ENCODE peak calls at places on chromosomes 1 and 21, in four cellular contexts. One of them, this sample, is unnamed.

GRCh38 chr1:207164086-207164485 is 60.1 kb downstream of the C4BPA start:
- DNase-seq in fibroblast of the aortic adventitia: no peak
- DNase-seq in psoas muscle: no peak
- DNase-seq in gastrocnemius medialis: no peak
- DNase-seq in this sample: no peak

GRCh38 chr1:217088521-217089221 is 365.4 kb upstream of the ESRRG start:
- DNase-seq in fibroblast of the aortic adventitia: no peak
- DNase-seq in psoas muscle: no peak
- DNase-seq in gastrocnemius medialis: no peak
- DNase-seq in this sample: no peak

GRCh38 chr1:151822404-151822803 is 9.2 kb downstream of the RORC start:
- DNase-seq in fibroblast of the aortic adventitia: no peak
- DNase-seq in psoas muscle: no peak
- DNase-seq in gastrocnemius medialis: no peak
- DNase-seq in this sample: no peak

GRCh38 chr1:21933397-21934248 is 3.5 kb downstream of the HSPG2 start:
- DNase-seq in fibroblast of the aortic adventitia: no peak
- DNase-seq in psoas muscle: peak; percentile 83
- DNase-seq in gastrocnemius medialis: peak; percentile 79
- DNase-seq in this sample: peak; percentile 94

GRCh38 chr1:203911806-203912205 is 50.4 kb downstream of the SNRPE start:
- DNase-seq in fibroblast of the aortic adventitia: peak; percentile 42
- DNase-seq in psoas muscle: no peak
- DNase-seq in gastrocnemius medialis: no peak
- DNase-seq in this sample: no peak

GRCh38 chr1:231678021-231678432 is 51.4 kb downstream of the DISC1 start:
- DNase-seq in fibroblast of the aortic adventitia: no peak
- DNase-seq in psoas muscle: no peak
- DNase-seq in gastrocnemius medialis: no peak
- DNase-seq in this sample: no peak

GRCh38 chr1:230753586-230754251 is 6.5 kb downstream of the CAPN9 start:
- DNase-seq in fibroblast of the aortic adventitia: no peak
- DNase-seq in psoas muscle: no peak
- DNase-seq in gastrocnemius medialis: no peak
- DNase-seq in this sample: no peak

GRCh38 chr1:229410692-229411433 is 23.0 kb downstream of the ACTA1 start:
- DNase-seq in fibroblast of the aortic adventitia: peak; percentile 47
- DNase-seq in psoas muscle: peak; percentile 94
- DNase-seq in gastrocnemius medialis: peak; percentile 89
- DNase-seq in this sample: no peak

GRCh38 chr1:78004719-78005346 is at the start of gene DNAJB4:
- DNase-seq in fibroblast of the aortic adventitia: peak; percentile 99
- DNase-seq in psoas muscle: no peak
- DNase-seq in gastrocnemius medialis: peak; percentile 83
- DNase-seq in this sample: no peak

GRCh38 chr1:113021430-113022085 is 51.4 kb upstream of the LRIG2 start:
- DNase-seq in fibroblast of the aortic adventitia: peak; percentile 18
- DNase-seq in psoas muscle: no peak
- DNase-seq in gastrocnemius medialis: no peak
- DNase-seq in this sample: peak; percentile 42

GRCh38 chr1:183588827-183589226 is 1.4 kb downstream of the NCF2 start:
- DNase-seq in fibroblast of the aortic adventitia: no peak
- DNase-seq in psoas muscle: no peak
- DNase-seq in gastrocnemius medialis: no peak
- DNase-seq in this sample: no peak

GRCh38 chr1:205961405-205961804 is 18.1 kb upstream of the SLC26A9 start:
- DNase-seq in fibroblast of the aortic adventitia: peak; percentile 9
- DNase-seq in psoas muscle: no peak
- DNase-seq in gastrocnemius medialis: no peak
- DNase-seq in this sample: no peak

GRCh38 chr21:31750843-31751242 is 18.9 kb upstream of the SCAF4 start:
- DNase-seq in fibroblast of the aortic adventitia: peak; percentile 63
- DNase-seq in psoas muscle: no peak
- DNase-seq in gastrocnemius medialis: no peak
- DNase-seq in this sample: no peak

GRCh38 chr1:59819566-59820438 is 5.1 kb downstream of the HOOK1 start:
- DNase-seq in fibroblast of the aortic adventitia: no peak
- DNase-seq in psoas muscle: no peak
- DNase-seq in gastrocnemius medialis: no peak
- DNase-seq in this sample: no peak

GRCh38 chr1:117359560-117360289 is 7.5 kb upstream of the MAN1A2 start:
- DNase-seq in fibroblast of the aortic adventitia: no peak
- DNase-seq in psoas muscle: no peak
- DNase-seq in gastrocnemius medialis: no peak
- DNase-seq in this sample: no peak

GRCh38 chr1:58577676-58578073 is 623 bp upstream of the TACSTD2 start:
- DNase-seq in fibroblast of the aortic adventitia: no peak
- DNase-seq in psoas muscle: no peak
- DNase-seq in gastrocnemius medialis: no peak
- DNase-seq in this sample: no peak

GRCh38 chr1:176705585-176705984 is 242.6 kb downstream of the PAPPA2 start:
- DNase-seq in fibroblast of the aortic adventitia: no peak
- DNase-seq in psoas muscle: no peak
- DNase-seq in gastrocnemius medialis: no peak
- DNase-seq in this sample: no peak

GRCh38 chr1:103517380-103518047 is 8.0 kb upstream of the RNPC3 start:
- DNase-seq in fibroblast of the aortic adventitia: peak; percentile 45
- DNase-seq in psoas muscle: no peak
- DNase-seq in gastrocnemius medialis: no peak
- DNase-seq in this sample: no peak

GRCh38 chr1:55443175-55443933 is 228.2 kb upstream of the USP24 start:
- DNase-seq in fibroblast of the aortic adventitia: peak; percentile 100
- DNase-seq in psoas muscle: peak; percentile 90
- DNase-seq in gastrocnemius medialis: peak; percentile 91
- DNase-seq in this sample: peak; percentile 93

GRCh38 chr1:36100376-36100775 is 11.7 kb downstream of the ADPRS start:
- DNase-seq in fibroblast of the aortic adventitia: peak; percentile 37
- DNase-seq in psoas muscle: no peak
- DNase-seq in gastrocnemius medialis: no peak
- DNase-seq in this sample: no peak

GRCh38 chr1:220892086-220892376 is 12.8 kb downstream of the HLX start:
- DNase-seq in fibroblast of the aortic adventitia: no peak
- DNase-seq in psoas muscle: no peak
- DNase-seq in gastrocnemius medialis: no peak
- DNase-seq in this sample: no peak

GRCh38 chr21:33374080-33374873 is 28.9 kb upstream of the IFNGR2 start:
- DNase-seq in fibroblast of the aortic adventitia: peak; percentile 85
- DNase-seq in psoas muscle: no peak
- DNase-seq in gastrocnemius medialis: no peak
- DNase-seq in this sample: peak; percentile 77

GRCh38 chr1:225987491-225988316 is 11.4 kb downstream of the SDE2 start:
- DNase-seq in fibroblast of the aortic adventitia: peak; percentile 77
- DNase-seq in psoas muscle: no peak
- DNase-seq in gastrocnemius medialis: no peak
- DNase-seq in this sample: no peak

GRCh38 chr1:153790996-153791855 is 16.0 kb downstream of the SLC27A3 start:
- DNase-seq in fibroblast of the aortic adventitia: peak; percentile 96
- DNase-seq in psoas muscle: peak; percentile 59
- DNase-seq in gastrocnemius medialis: no peak
- DNase-seq in this sample: peak; percentile 81

GRCh38 chr1:168320805-168321577 is 40.3 kb downstream of the TBX19 start:
- DNase-seq in fibroblast of the aortic adventitia: peak; percentile 94
- DNase-seq in psoas muscle: no peak
- DNase-seq in gastrocnemius medialis: no peak
- DNase-seq in this sample: no peak

GRCh38 chr1:41907446-41907845 is 11.3 kb downstream of the HIVEP3 start:
- DNase-seq in fibroblast of the aortic adventitia: no peak
- DNase-seq in psoas muscle: no peak
- DNase-seq in gastrocnemius medialis: no peak
- DNase-seq in this sample: no peak

GRCh38 chr1:17632541-17633193 is 93.2 kb downstream of the ARHGEF10L start:
- DNase-seq in fibroblast of the aortic adventitia: peak; percentile 48
- DNase-seq in psoas muscle: no peak
- DNase-seq in gastrocnemius medialis: no peak
- DNase-seq in this sample: no peak

GRCh38 chr1:57889686-57890360 is 466.0 kb upstream of the DAB1 start:
- DNase-seq in fibroblast of the aortic adventitia: no peak
- DNase-seq in psoas muscle: no peak
- DNase-seq in gastrocnemius medialis: no peak
- DNase-seq in this sample: no peak

GRCh38 chr1:241605146-241605805 is 34.9 kb downstream of the CHML start:
- DNase-seq in fibroblast of the aortic adventitia: no peak
- DNase-seq in psoas muscle: no peak
- DNase-seq in gastrocnemius medialis: no peak
- DNase-seq in this sample: no peak

GRCh38 chr1:6785721-6786505 is 659 bp downstream of the CAMTA1 start:
- DNase-seq in fibroblast of the aortic adventitia: no peak
- DNase-seq in psoas muscle: peak; percentile 66
- DNase-seq in gastrocnemius medialis: peak; percentile 16
- DNase-seq in this sample: no peak

GRCh38 chr1:28736450-28737244 is at the start of gene YTHDF2:
- DNase-seq in fibroblast of the aortic adventitia: peak; percentile 94
- DNase-seq in psoas muscle: peak; percentile 99
- DNase-seq in gastrocnemius medialis: peak; percentile 92
- DNase-seq in this sample: peak; percentile 99

GRCh38 chr1:28735961-28736449 is 735 bp upstream of the YTHDF2 start:
- DNase-seq in fibroblast of the aortic adventitia: no peak
- DNase-seq in psoas muscle: no peak
- DNase-seq in gastrocnemius medialis: no peak
- DNase-seq in this sample: no peak

GRCh38 chr1:28744184-28744583 is 7.4 kb downstream of the YTHDF2 start:
- DNase-seq in fibroblast of the aortic adventitia: no peak
- DNase-seq in psoas muscle: no peak
- DNase-seq in gastrocnemius medialis: no peak
- DNase-seq in this sample: no peak

GRCh38 chr1:28737245-28738137 is 751 bp downstream of the YTHDF2 start:
- DNase-seq in fibroblast of the aortic adventitia: peak; percentile 53
- DNase-seq in psoas muscle: peak; percentile 58
- DNase-seq in gastrocnemius medialis: no peak
- DNase-seq in this sample: peak; percentile 86

GRCh38 chr1:28740118-28740517 is 3.4 kb downstream of the YTHDF2 start:
- DNase-seq in fibroblast of the aortic adventitia: no peak
- DNase-seq in psoas muscle: no peak
- DNase-seq in gastrocnemius medialis: no peak
- DNase-seq in this sample: no peak
- H3K4me3 ChIP-seq in fibroblast of the aortic adventitia: no peak overlapping the region
- H3K4me3 ChIP-seq in psoas muscle: peak overlapping the region; percentile 23
- H3K4me3 ChIP-seq in gastrocnemius medialis: no peak overlapping the region
- H3K4me3 ChIP-seq in this sample: no peak overlapping the region

GRCh38 chr1:187894349-187894748 is 1065.6 kb downstream of the PLA2G4A start:
- DNase-seq in fibroblast of the aortic adventitia: no peak
- DNase-seq in psoas muscle: no peak
- DNase-seq in gastrocnemius medialis: no peak
- DNase-seq in this sample: no peak
- H3K4me3 ChIP-seq in fibroblast of the aortic adventitia: no peak overlapping the region
- H3K4me3 ChIP-seq in psoas muscle: no peak overlapping the region
- H3K4me3 ChIP-seq in gastrocnemius medialis: no peak overlapping the region
- H3K4me3 ChIP-seq in this sample: no peak overlapping the region

GRCh38 chr1:46519209-46519608 is 29.6 kb downstream of the DMBX1 start:
- DNase-seq in fibroblast of the aortic adventitia: no peak
- DNase-seq in psoas muscle: no peak
- DNase-seq in gastrocnemius medialis: no peak
- DNase-seq in this sample: no peak

GRCh38 chr1:46517932-46518498 is 28.4 kb downstream of the DMBX1 start:
- DNase-seq in fibroblast of the aortic adventitia: no peak
- DNase-seq in psoas muscle: peak; percentile 15
- DNase-seq in gastrocnemius medialis: no peak
- DNase-seq in this sample: no peak

GRCh38 chr1:46522184-46522968 is 29.1 kb downstream of the KNCN start:
- DNase-seq in fibroblast of the aortic adventitia: peak; percentile 89
- DNase-seq in psoas muscle: peak; percentile 64
- DNase-seq in gastrocnemius medialis: no peak
- DNase-seq in this sample: peak; percentile 89

GRCh38 chr1:46521417-46521816 is 30.0 kb downstream of the KNCN start:
- DNase-seq in fibroblast of the aortic adventitia: no peak
- DNase-seq in psoas muscle: no peak
- DNase-seq in gastrocnemius medialis: no peak
- DNase-seq in this sample: no peak

DNA sequence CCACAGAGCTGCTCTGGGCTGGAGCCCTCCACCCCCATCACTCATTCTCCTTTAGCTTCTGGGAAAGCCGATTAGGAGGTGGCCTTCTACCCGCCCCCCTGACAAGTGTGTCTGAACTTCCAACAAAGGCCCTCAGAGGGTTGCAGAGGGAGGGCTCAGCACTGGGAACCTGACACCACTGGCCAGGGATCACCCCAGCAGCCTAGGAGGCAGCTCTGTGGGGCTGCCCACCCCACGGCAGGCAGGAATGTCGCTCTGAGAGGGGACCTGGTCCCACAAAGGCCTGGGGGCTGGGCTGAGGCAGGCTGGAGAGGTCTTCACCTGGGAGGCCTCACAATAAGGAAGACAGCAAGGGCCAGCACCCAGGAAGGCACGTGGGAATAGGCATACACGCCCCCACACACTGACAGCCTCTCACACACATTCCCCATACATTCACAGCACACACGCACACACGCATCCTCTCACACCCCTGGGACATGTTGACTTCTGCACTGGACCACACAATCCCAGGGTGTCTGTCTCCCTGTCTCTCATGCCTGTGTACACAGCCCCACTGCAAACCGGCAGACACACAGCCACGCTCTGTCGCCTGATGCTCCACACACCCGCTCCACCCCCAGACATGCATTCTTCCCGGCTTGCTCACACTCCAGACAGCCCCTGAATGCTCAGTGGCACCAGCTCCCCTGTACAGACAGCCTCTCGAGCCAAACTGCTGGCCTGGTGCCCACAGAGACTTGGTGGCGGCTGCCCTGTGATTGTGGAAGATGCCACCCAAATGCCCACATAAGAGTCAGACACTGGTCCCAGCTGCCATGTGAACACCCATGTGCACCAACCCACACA is 30.7 kb downstream of the DMBX1 start:
- DNase-seq in fibroblast of the aortic adventitia: peak; percentile 61
- DNase-seq in psoas muscle: peak; percentile 43
- DNase-seq in gastrocnemius medialis: no peak
- DNase-seq in this sample: no peak
- H3K4me3 ChIP-seq in fibroblast of the aortic adventitia: no peak overlapping the region
- H3K4me3 ChIP-seq in psoas muscle: no peak overlapping the region
- H3K4me3 ChIP-seq in gastrocnemius medialis: no peak overlapping the region
- H3K4me3 ChIP-seq in this sample: no peak overlapping the region

DNA sequence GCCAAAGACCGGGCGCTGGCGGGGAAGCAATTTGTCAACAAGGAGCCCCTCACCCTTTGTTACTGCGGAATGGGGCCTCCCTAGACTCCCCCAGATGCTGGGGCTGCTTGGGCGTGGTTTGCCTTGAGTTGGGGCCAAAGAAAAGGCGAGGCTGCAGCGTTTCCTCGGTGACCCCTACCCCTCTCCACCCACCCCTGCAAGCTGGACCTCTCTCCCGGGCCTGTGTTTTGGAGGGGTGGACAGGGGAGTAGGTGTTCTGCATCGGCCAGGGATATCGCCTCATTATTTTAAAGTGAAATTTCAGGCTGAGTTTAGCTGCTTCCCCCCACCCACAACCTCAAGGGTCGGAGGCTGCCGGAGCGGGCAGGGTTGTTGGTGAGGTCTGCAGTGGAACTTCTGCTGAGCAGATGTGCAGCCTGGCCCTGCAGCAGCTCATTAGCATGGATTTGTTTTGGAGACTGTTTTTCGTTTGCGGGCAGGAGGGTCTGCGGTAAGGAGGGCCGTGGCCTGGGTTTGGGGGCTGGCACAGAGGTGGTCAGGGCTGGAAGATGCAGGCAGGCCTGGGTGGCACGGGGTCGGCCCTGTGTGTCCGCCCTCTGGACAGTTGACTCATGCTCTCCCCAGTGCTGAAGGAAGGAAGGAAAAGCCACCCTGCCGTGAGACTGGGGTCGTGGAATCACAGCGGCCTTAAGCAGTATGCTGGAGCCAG is 1.6 kb downstream of the NBL1 start:
- DNase-seq in fibroblast of the aortic adventitia: peak; percentile 27
- DNase-seq in psoas muscle: no peak
- DNase-seq in gastrocnemius medialis: no peak
- DNase-seq in this sample: no peak
- H3K4me3 ChIP-seq in fibroblast of the aortic adventitia: peak overlapping the region; percentile 87
- H3K4me3 ChIP-seq in psoas muscle: peak overlapping the region; percentile 71
- H3K4me3 ChIP-seq in gastrocnemius medialis: peak overlapping the region; percentile 65
- H3K4me3 ChIP-seq in this sample: peak overlapping the region; percentile 70